ENCODE peak calls at places on chromosomes 6 and 20, in seven cellular contexts. One of them, this sample, is unnamed.

GRCh38 chr6:137799950-137800568 is 67.0 kb upstream of the TNFAIP3 start:
- DNase-seq in mammary epithelial cell: peak; percentile 72
- DNase-seq in fibroblast of mammary gland: peak; percentile 76
- DNase-seq in activated T-helper 1 cell treated with Interleukin-2 at 50 U/mL for 16 hours: peak; percentile 16
- DNase-seq in uterus: no peak
- DNase-seq in NCI-H82: peak; percentile 55
- DNase-seq in GM12865: peak; percentile 88
- DNase-seq in this sample: peak; percentile 41

GRCh38 chr6:89862281-89862680 is 32.0 kb upstream of the GJA10 start:
- DNase-seq in GM12865: peak; percentile 68
- DNase-seq in uterus: no peak
- DNase-seq in mammary epithelial cell: no peak
- DNase-seq in activated T-helper 1 cell treated with Interleukin-2 at 50 U/mL for 16 hours: no peak
- DNase-seq in fibroblast of mammary gland: no peak
- DNase-seq in NCI-H82: no peak
- DNase-seq in this sample: no peak

GRCh38 chr6:169520104-169520503 is 181.7 kb downstream of the WDR27 start:
- DNase-seq in GM12865: no peak
- DNase-seq in NCI-H82: no peak
- DNase-seq in activated T-helper 1 cell treated with Interleukin-2 at 50 U/mL for 16 hours: no peak
- DNase-seq in uterus: no peak
- DNase-seq in fibroblast of mammary gland: peak; percentile 74
- DNase-seq in mammary epithelial cell: no peak
- DNase-seq in this sample: no peak

GRCh38 chr6:5726976-5727718 is 279.6 kb downstream of the NRN1 start:
- DNase-seq in uterus: no peak
- DNase-seq in NCI-H82: peak; percentile 36
- DNase-seq in mammary epithelial cell: no peak
- DNase-seq in fibroblast of mammary gland: no peak
- DNase-seq in GM12865: no peak
- DNase-seq in activated T-helper 1 cell treated with Interleukin-2 at 50 U/mL for 16 hours: no peak
- DNase-seq in this sample: no peak

GRCh38 chr6:76639941-76640340 is 567.5 kb upstream of the IMPG1 start:
- DNase-seq in activated T-helper 1 cell treated with Interleukin-2 at 50 U/mL for 16 hours: no peak
- DNase-seq in GM12865: no peak
- DNase-seq in NCI-H82: no peak
- DNase-seq in mammary epithelial cell: no peak
- DNase-seq in fibroblast of mammary gland: no peak
- DNase-seq in uterus: no peak
- DNase-seq in this sample: no peak

GRCh38 chr6:82068721-82069120 is 178.8 kb downstream of the IBTK start:
- DNase-seq in fibroblast of mammary gland: no peak
- DNase-seq in mammary epithelial cell: no peak
- DNase-seq in GM12865: no peak
- DNase-seq in activated T-helper 1 cell treated with Interleukin-2 at 50 U/mL for 16 hours: no peak
- DNase-seq in NCI-H82: peak; percentile 85
- DNase-seq in uterus: no peak
- DNase-seq in this sample: no peak

GRCh38 chr6:121838842-121839241 is 403.4 kb downstream of the GJA1 start:
- DNase-seq in mammary epithelial cell: peak; percentile 96
- DNase-seq in activated T-helper 1 cell treated with Interleukin-2 at 50 U/mL for 16 hours: no peak
- DNase-seq in NCI-H82: no peak
- DNase-seq in fibroblast of mammary gland: peak; percentile 86
- DNase-seq in uterus: no peak
- DNase-seq in GM12865: peak; percentile 3
- DNase-seq in this sample: no peak

GRCh38 chr6:156410649-156411048 is 366.5 kb upstream of the ARID1B start:
- DNase-seq in NCI-H82: no peak
- DNase-seq in uterus: no peak
- DNase-seq in GM12865: no peak
- DNase-seq in activated T-helper 1 cell treated with Interleukin-2 at 50 U/mL for 16 hours: no peak
- DNase-seq in fibroblast of mammary gland: no peak
- DNase-seq in mammary epithelial cell: no peak
- DNase-seq in this sample: no peak

GRCh38 chr20:59829415-59830106 is 103.9 kb downstream of the SYCP2 start:
- DNase-seq in activated T-helper 1 cell treated with Interleukin-2 at 50 U/mL for 16 hours: no peak
- DNase-seq in fibroblast of mammary gland: no peak
- DNase-seq in NCI-H82: no peak
- DNase-seq in uterus: peak; percentile 10
- DNase-seq in GM12865: no peak
- DNase-seq in mammary epithelial cell: no peak
- DNase-seq in this sample: no peak

GRCh38 chr6:75568100-75568499 is 33.6 kb upstream of the SENP6 start:
- DNase-seq in NCI-H82: no peak
- DNase-seq in fibroblast of mammary gland: no peak
- DNase-seq in GM12865: no peak
- DNase-seq in activated T-helper 1 cell treated with Interleukin-2 at 50 U/mL for 16 hours: no peak
- DNase-seq in uterus: no peak
- DNase-seq in mammary epithelial cell: no peak
- DNase-seq in this sample: no peak

GRCh38 chr20:60559462-60559861 is 601.2 kb downstream of the CDH26 start:
- DNase-seq in fibroblast of mammary gland: no peak
- DNase-seq in GM12865: no peak
- DNase-seq in mammary epithelial cell: no peak
- DNase-seq in activated T-helper 1 cell treated with Interleukin-2 at 50 U/mL for 16 hours: no peak
- DNase-seq in NCI-H82: no peak
- DNase-seq in uterus: no peak
- DNase-seq in this sample: no peak

GRCh38 chr6:43773050-43773956 is 3.3 kb downstream of the VEGFA start:
- DNase-seq in uterus: peak; percentile 41
- DNase-seq in NCI-H82: peak; percentile 89
- DNase-seq in mammary epithelial cell: peak; percentile 62
- DNase-seq in activated T-helper 1 cell treated with Interleukin-2 at 50 U/mL for 16 hours: no peak
- DNase-seq in GM12865: peak; percentile 85
- DNase-seq in fibroblast of mammary gland: peak; percentile 63
- DNase-seq in this sample: no peak

GRCh38 chr6:30329331-30329730 is 2.6 kb downstream of the TRIM39 start:
- DNase-seq in fibroblast of mammary gland: no peak
- DNase-seq in mammary epithelial cell: no peak
- DNase-seq in uterus: no peak
- DNase-seq in activated T-helper 1 cell treated with Interleukin-2 at 50 U/mL for 16 hours: no peak
- DNase-seq in GM12865: no peak
- DNase-seq in NCI-H82: no peak
- DNase-seq in this sample: no peak

GRCh38 chr6:148523051-148523450 is 180.4 kb downstream of the SASH1 start:
- DNase-seq in NCI-H82: no peak
- DNase-seq in mammary epithelial cell: no peak
- DNase-seq in uterus: no peak
- DNase-seq in fibroblast of mammary gland: peak; percentile 92
- DNase-seq in GM12865: no peak
- DNase-seq in activated T-helper 1 cell treated with Interleukin-2 at 50 U/mL for 16 hours: no peak
- DNase-seq in this sample: no peak

GRCh38 chr20:31595654-31596411 is 9.3 kb upstream of the ID1 start:
- DNase-seq in GM12865: no peak
- DNase-seq in fibroblast of mammary gland: peak; percentile 98
- DNase-seq in NCI-H82: no peak
- DNase-seq in uterus: peak; percentile 65
- DNase-seq in mammary epithelial cell: peak; percentile 40
- DNase-seq in activated T-helper 1 cell treated with Interleukin-2 at 50 U/mL for 16 hours: no peak
- DNase-seq in this sample: no peak

GRCh38 chr20:4234128-4234527 is 218.8 kb upstream of the RNF24 start:
- DNase-seq in activated T-helper 1 cell treated with Interleukin-2 at 50 U/mL for 16 hours: no peak
- DNase-seq in GM12865: no peak
- DNase-seq in NCI-H82: no peak
- DNase-seq in uterus: peak; percentile 47
- DNase-seq in fibroblast of mammary gland: peak; percentile 96
- DNase-seq in mammary epithelial cell: peak; percentile 45
- DNase-seq in this sample: no peak

This sample was measured in T-helper 22 cell.